ENCODE peak calls at places on chromosomes 6 and 20, in nine cellular contexts. R, K, E, A, P, Q, L, Y and G are unnamed samples.

GRCh38 chr20:23156170-23156841 is 70.2 kb upstream of the CD93 start:
- DNase-seq in R (no peak), P (peak; percentile 56), A (no peak), E (peak; percentile 83), Q (no peak), K (peak; percentile 85), L (peak; percentile 86), Y (no peak), G (peak; percentile 52)

GRCh38 chr6:87393026-87393622 is 14.6 kb upstream of the CFAP206 start:
- DNase-seq in Y (peak; percentile 26), E (peak; percentile 40), L (peak; percentile 64), P (peak; percentile 20), R (peak; percentile 26), A (peak; percentile 29), Q (peak; percentile 79), K (peak; percentile 69), G (peak; percentile 82)

GRCh38 chr6:53322188-53323029 is 26.3 kb downstream of the ELOVL5 start:
- DNase-seq in Y (no peak), K (peak; percentile 43), A (no peak), L (no peak), P (no peak), R (no peak), E (no peak), Q (no peak), G (peak; percentile 38)

GRCh38 chr6:109695468-109695867 is 4.4 kb downstream of the FIG4 start:
- DNase-seq in P (no peak), E (no peak), K (no peak), Q (peak; percentile 41), L (peak; percentile 16), Y (no peak), R (no peak), A (no peak), G (no peak)

GRCh38 chr6:149331871-149332270 is 14.4 kb downstream of the TAB2 start:
- DNase-seq in Q (no peak), K (peak; percentile 71), E (no peak), R (no peak), L (peak; percentile 17), P (no peak), A (no peak), Y (no peak), G (no peak)

GRCh38 chr6:129440691-129441090 is 269.3 kb downstream of the ARHGAP18 start:
- DNase-seq in K (peak; percentile 51), A (no peak), R (no peak), E (peak; percentile 11), Y (no peak), P (no peak), L (no peak), Q (no peak), G (peak; percentile 13)

GRCh38 chr6:95439741-95440140 is 137.6 kb upstream of the MANEA start:
- DNase-seq in E (no peak), K (no peak), R (no peak), Q (no peak), L (no peak), Y (no peak), P (no peak), A (no peak), G (no peak)

GRCh38 chr20:37781626-37782025 is 87.8 kb downstream of the CTNNBL1 start:
- DNase-seq in K (peak; percentile 23), Q (peak; percentile 9), L (peak; percentile 42), A (no peak), Y (no peak), E (peak; percentile 25), R (no peak), P (no peak), G (no peak)

GRCh38 chr6:108746841-108747575 is 101.2 kb upstream of the ARMC2 start:
- DNase-seq in A (no peak), R (no peak), Q (no peak), Y (no peak), K (no peak), L (no peak), E (no peak), P (no peak), G (no peak)

GRCh38 chr20:47032969-47033578 is 138.4 kb downstream of the EYA2 start:
- DNase-seq in R (no peak), E (no peak), P (no peak), K (no peak), Q (no peak), L (peak; percentile 39), Y (no peak), A (no peak), G (no peak)

GRCh38 chr6:22412994-22413393 is 116.2 kb upstream of the PRL start:
- DNase-seq in K (no peak), E (no peak), R (no peak), L (no peak), Y (no peak), P (no peak), A (no peak), Q (no peak), G (no peak)

GRCh38 chr6:70706491-70707123 is 38.9 kb downstream of the SMAP1 start:
- DNase-seq in E (peak; percentile 13), A (no peak), Y (no peak), R (no peak), L (peak; percentile 71), K (peak; percentile 62), P (no peak), Q (peak; percentile 60), G (peak; percentile 73)
- TF ChIP-seq CTCF in E (peak; percentile 15), A (peak; percentile 54), Y (peak; percentile 58), R (peak; percentile 28), L (peak; percentile 73), K (peak; percentile 44), P (peak; percentile 76), Q (peak; percentile 28), G (peak; percentile 33)

GRCh38 chr20:63737690-63737939 is 1.2 kb downstream of the LIME1 start:
- DNase-seq in P (no peak), Y (no peak), A (no peak), K (no peak), R (no peak), E (no peak), Q (no peak), L (no peak), G (no peak)
- H3K4me3 ChIP-seq in P (no peak overlapping the region), Y (peak overlapping the region; percentile 58), A (peak overlapping the region; percentile 34), K (no peak overlapping the region), R (no peak overlapping the region), E (no peak overlapping the region), Q (peak overlapping the region; percentile 69), L (no peak overlapping the region), G (no peak overlapping the region)

DNA sequence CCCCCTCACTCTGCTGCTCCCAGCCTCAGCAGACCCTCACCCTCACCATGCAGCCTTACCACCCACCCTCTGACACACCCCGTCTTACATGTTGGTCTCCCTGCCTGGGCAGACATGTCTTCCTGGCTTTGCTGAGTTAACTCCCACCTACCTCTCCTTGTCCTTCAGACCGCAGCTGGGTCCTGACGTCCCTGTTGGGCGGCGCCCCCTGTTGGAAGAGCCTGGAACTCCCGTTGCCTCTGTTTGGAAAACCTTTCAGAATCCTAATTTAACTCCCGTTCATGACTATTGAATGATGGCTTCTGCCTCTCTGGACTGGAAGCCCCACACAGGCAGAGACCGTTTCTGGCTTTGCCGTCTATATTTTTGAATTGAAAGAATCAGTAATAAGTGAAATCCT is 245.1 kb downstream of the MYLK4 start:
- DNase-seq in L (peak; percentile 38), Y (no peak), P (no peak), Q (peak; percentile 1), E (no peak), A (peak; percentile 24), K (peak; percentile 33), R (no peak), G (peak; percentile 9)
- TF ChIP-seq CTCF in L (peak; percentile 79), Y (no peak), P (no peak), Q (peak; percentile 31), E (peak; percentile 15), A (no peak), K (peak; percentile 46), R (peak; percentile 39), G (peak; percentile 51)

GRCh38 chr20:674936-675452 is 608 bp downstream of the SCRT2 start:
- DNase-seq in Y (no peak), A (no peak), E (no peak), Q (no peak), P (no peak), K (no peak), R (no peak), L (no peak), G (no peak)

GRCh38 chr20:676967-677366 is 1.4 kb upstream of the SCRT2 start:
- DNase-seq in L (no peak), E (no peak), P (no peak), Q (no peak), A (no peak), K (no peak), Y (no peak), R (no peak), G (no peak)

GRCh38 chr20:676315-676937 is 824 bp upstream of the SCRT2 start:
- DNase-seq in L (no peak), K (no peak), Y (no peak), Q (no peak), A (no peak), P (peak; percentile 32), E (no peak), R (no peak), G (no peak)

GRCh38 chr20:673606-674005 is 2.0 kb downstream of the SCRT2 start:
- DNase-seq in Q (no peak), P (no peak), R (no peak), E (no peak), L (no peak), A (no peak), Y (no peak), K (no peak), G (no peak)

GRCh38 chr20:675453-676314 is at the start of gene SCRT2:
- DNase-seq in Y (peak; percentile 85), L (peak; percentile 83), P (peak; percentile 73), Q (peak; percentile 27), R (no peak), E (peak; percentile 66), K (peak; percentile 50), A (peak; percentile 70), G (peak; percentile 53)
- H3K4me3 ChIP-seq in Y (no peak within 1 kb of the TSS), L (no peak within 1 kb of the TSS), P (no peak within 1 kb of the TSS), Q (no peak within 1 kb of the TSS), R (no peak within 1 kb of the TSS), E (no peak within 1 kb of the TSS), K (no peak within 1 kb of the TSS), A (no peak within 1 kb of the TSS), G (no peak within 1 kb of the TSS)